ENCODE peak calls at places on chromosomes 11 and 22, in six cellular contexts. U is esophagus squamous epithelium, W is IMR-90, R is stomach, I is spleen, L is right lobe of liver. Y is an unnamed sample.

GRCh38 chr11:72430743-72431570 is 3.4 kb downstream of the CLPB start:
- DNase-seq in U (no peak), W (peak), R (peak), I (no peak), L (no peak), Y (no peak)

GRCh38 chr22:44351685-44352377 is 39.1 kb upstream of the SHISAL1 start:
- DNase-seq in U (no peak), W (peak), R (no peak), I (no peak), L (no peak), Y (peak)

GRCh38 chr11:16891964-16892363 is 122.2 kb downstream of the PLEKHA7 start:
- DNase-seq in U (no peak), W (peak), R (no peak), I (no peak), L (no peak), Y (no peak)

GRCh38 chr11:23688835-23689234 is 808.0 kb upstream of the LUZP2 start:
- DNase-seq in U (no peak), W (peak), R (no peak), I (no peak), L (no peak), Y (no peak)

GRCh38 chr11:61873588-61874459 is 17.5 kb downstream of the FADS3 start:
- DNase-seq in U (no peak), W (no peak), R (no peak), I (no peak), L (no peak), Y (no peak)

GRCh38 chr11:28107331-28107725 is 628 bp downstream of the KIF18A start:
- DNase-seq in U (no peak), W (peak), R (no peak), I (no peak), L (no peak), Y (no peak)

GRCh38 chr11:119774180-119774763 is 45.3 kb upstream of the NECTIN1 start:
- DNase-seq in U (no peak), W (peak), R (no peak), I (peak), L (no peak), Y (no peak)

GRCh38 chr11:107783121-107783520 is 71.3 kb upstream of the SLN start:
- DNase-seq in U (no peak), W (peak), R (no peak), I (no peak), L (no peak), Y (no peak)

GRCh38 chr11:62573006-62573591 is 592 bp downstream of the EEF1G start:
- DNase-seq in U (no peak), W (no peak), R (no peak), I (no peak), L (no peak), Y (no peak)

GRCh38 chr22:43267332-43267731 is 75.8 kb downstream of the SCUBE1 start:
- DNase-seq in U (no peak), W (no peak), R (no peak), I (no peak), L (no peak), Y (no peak)

GRCh38 chr22:43270314-43270908 is 72.8 kb downstream of the SCUBE1 start:
- DNase-seq in U (no peak), W (no peak), R (no peak), I (no peak), L (no peak), Y (peak)

GRCh38 chr22:43270949-43271348 is 72.2 kb downstream of the SCUBE1 start:
- DNase-seq in U (no peak), W (no peak), R (no peak), I (no peak), L (no peak), Y (no peak)

GRCh38 chr22:43268261-43268660 is 74.9 kb downstream of the SCUBE1 start:
- DNase-seq in U (no peak), W (no peak), R (no peak), I (no peak), L (no peak), Y (no peak)

GRCh38 chr22:43269325-43270040 is 73.7 kb downstream of the SCUBE1 start:
- DNase-seq in U (no peak), W (no peak), R (no peak), I (no peak), L (no peak), Y (no peak)
- H3K4me3 ChIP-seq in U (no peak), W (no peak), R (no peak), I (no peak), L (no peak), Y (no peak)

DNA sequence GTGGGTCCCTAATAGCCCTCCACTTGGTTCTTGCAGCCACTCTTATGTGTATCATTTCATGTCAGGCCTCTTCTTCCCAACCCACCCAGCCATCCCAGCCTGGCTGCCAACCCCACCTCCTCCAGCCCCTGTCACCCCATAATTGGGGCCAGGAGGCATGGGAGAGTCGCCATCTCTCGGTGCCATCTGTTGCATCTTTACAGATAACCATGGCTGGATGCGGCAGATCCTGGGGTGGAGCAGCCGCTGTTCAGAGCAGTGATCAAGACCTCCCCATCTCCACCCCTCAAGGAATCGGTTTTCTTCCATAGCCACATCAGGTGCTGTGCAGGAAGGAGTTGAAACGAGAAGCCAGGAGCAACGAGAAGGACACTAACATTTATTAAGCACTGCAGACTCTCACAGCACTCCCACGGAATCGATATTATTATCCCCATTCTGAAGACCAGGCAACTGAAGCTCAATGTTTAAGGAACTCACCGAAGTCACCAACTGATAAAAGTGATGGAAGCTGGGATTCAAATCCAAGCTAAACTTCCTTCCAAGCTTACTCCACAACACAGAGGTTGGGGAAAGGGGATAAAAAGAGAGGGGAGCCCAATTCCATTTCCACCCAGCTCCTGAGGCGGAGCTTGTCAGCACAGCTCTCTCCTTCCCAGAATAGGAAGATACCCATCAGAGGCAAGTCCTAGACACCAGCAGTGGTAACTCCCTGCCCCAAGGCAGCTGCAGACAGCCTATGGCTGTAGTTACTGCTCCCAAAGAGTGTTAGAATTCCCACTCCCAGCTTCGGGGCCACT is 2.7 kb downstream of the SLC43A1 start:
- DNase-seq in U (no peak), W (no peak), R (no peak), I (no peak), L (no peak), Y (no peak)
- TF ChIP-seq POLR2A in U (no peak), W (no peak), R (no peak), I (no peak), L (no peak), Y (no peak)

DNA sequence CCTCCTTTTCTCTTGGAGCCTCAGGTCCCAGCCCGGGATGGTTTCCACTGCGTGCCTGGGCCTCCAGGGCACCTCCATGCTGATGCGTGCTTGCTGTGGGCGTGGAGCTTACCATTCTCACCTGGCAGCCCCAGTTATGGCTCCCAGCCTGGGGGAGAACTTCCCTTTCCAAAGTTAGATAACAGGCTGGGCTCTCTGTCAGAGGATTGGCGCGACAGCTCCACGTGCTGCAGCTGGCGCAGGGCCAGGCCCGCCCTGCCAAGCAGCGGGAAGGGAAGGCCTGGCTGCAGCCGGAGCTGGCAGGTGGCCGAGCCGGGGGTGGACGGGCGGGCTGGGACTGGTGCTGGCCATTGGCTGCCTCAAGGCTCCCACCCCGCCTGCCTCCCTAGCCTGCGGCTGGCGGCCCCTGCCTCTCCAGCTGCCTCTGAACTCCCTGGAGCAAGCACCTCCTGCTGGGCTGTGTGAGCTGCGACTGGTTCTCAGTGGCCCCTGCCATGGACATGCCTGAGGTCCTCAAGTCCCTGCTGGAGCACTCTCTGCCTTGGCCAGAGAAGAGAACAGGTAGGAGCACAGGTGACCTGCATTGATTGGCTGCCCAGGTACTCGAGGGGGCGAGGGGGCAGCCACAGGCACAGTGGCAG is 14.6 kb upstream of the TEF start:
- DNase-seq in U (no peak), W (peak), R (peak), I (peak), L (peak), Y (peak)
- H3K27ac ChIP-seq in U (peak), W (peak), R (peak), I (peak), L (no peak), Y (peak)

GRCh38 chr22:26394787-26395186 is 34.3 kb upstream of the ASPHD2 start:
- DNase-seq in U (no peak), W (no peak), R (no peak), I (no peak), L (no peak), Y (no peak)
- H3K4me3 ChIP-seq in U (no peak), W (no peak), R (no peak), I (no peak), L (no peak), Y (no peak)

DNA sequence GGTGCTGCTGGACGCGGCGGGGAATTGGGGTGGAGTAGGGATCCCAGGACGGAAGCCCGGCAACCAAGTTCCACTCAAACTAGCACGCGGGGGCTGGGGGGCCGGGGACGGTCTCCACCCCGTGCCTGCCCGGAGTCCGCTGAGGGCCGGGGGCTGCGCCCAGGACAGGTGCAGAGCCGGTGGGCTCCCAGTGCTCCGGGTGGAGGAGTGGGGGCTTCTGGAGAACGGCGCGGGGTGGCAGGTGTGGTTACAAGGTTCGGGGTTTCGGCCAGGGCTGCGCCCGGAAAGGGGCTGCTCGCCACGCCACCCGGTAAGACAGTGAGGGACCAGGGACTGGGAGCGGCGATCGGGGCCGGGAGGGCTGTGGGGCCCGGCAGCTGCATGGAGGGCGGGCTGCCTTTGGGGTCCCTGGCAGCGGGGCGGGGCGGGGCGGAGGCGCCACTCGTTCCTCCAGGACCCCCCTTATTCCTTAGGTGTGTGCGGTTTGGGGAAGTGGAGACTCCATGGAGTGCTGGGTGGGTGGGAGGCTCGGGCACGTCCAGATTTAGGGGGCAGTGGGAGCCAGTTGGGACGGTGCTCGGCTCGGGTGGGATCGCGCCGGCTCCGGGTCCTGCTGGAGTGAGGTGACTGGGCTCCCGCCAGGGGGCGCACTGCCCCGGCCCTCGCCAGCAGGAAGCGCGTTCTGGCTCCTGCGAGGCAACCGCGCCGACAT is 767 bp downstream of the TSPAN18 start:
- DNase-seq in U (no peak), W (peak), R (peak), I (peak), L (peak), Y (peak)
- TF ChIP-seq POLR2A in U (no peak), W (no peak), R (no peak), I (no peak), L (no peak), Y (no peak)

GRCh38 chr22:19174106-19175025 is 4.2 kb downstream of the SLC25A1 start:
- DNase-seq in U (no peak), W (peak), R (no peak), I (peak), L (peak), Y (no peak)
- H3K27ac ChIP-seq in U (peak), W (no peak), R (peak), I (peak), L (no peak), Y (peak)

GRCh38 chr11:14411818-14412217 is 52.8 kb upstream of the RRAS2 start:
- DNase-seq in U (no peak), W (peak), R (no peak), I (no peak), L (no peak), Y (no peak)
- H3K4me3 ChIP-seq in U (no peak), W (no peak), R (no peak), I (no peak), L (no peak), Y (no peak)

GRCh38 chr11:111734383-111735261 is 31.6 kb downstream of the PPP2R1B start:
- DNase-seq in U (no peak), W (no peak), R (no peak), I (peak), L (no peak), Y (no peak)

GRCh38 chr11:111736191-111736590 is 30.0 kb downstream of the PPP2R1B start:
- DNase-seq in U (no peak), W (peak), R (no peak), I (peak), L (no peak), Y (no peak)

GRCh38 chr11:111733655-111734088 is 32.5 kb downstream of the PPP2R1B start:
- DNase-seq in U (no peak), W (no peak), R (no peak), I (peak), L (no peak), Y (no peak)

GRCh38 chr11:111736621-111737055 is 29.6 kb downstream of the PPP2R1B start:
- DNase-seq in U (no peak), W (no peak), R (no peak), I (no peak), L (no peak), Y (no peak)

GRCh38 chr11:111735262-111736116 is 30.7 kb downstream of the PPP2R1B start:
- DNase-seq in U (no peak), W (peak), R (peak), I (peak), L (peak), Y (peak)
- TF ChIP-seq POLR2A in U (peak), W (peak), R (no peak), I (no peak), L (peak), Y (no peak)

GRCh38 chr11:2945757-2946287 is 16.6 kb upstream of the PHLDA2 start:
- DNase-seq in U (no peak), W (no peak), R (no peak), I (no peak), L (no peak), Y (no peak)
- H3K27ac ChIP-seq in U (peak), W (peak), R (no peak), I (peak), L (no peak), Y (peak)

Y was measured in transverse colon.